ENCODE peak calls at places on chromosome 21, in four cellular contexts. One of them, this sample, is unnamed.

GRCh38 chr21:44927259-44927586 is 6.5 kb upstream of the ITGB2 start:
- DNase-seq in GM23338: no peak
- DNase-seq in AG04450: no peak
- DNase-seq in pancreas: no peak
- DNase-seq in this sample: no peak

GRCh38 chr21:35046223-35046690 is 2.8 kb downstream of the RUNX1 start:
- DNase-seq in GM23338: no peak
- DNase-seq in AG04450: no peak
- DNase-seq in pancreas: no peak
- DNase-seq in this sample: no peak

GRCh38 chr21:38351961-38352521 is 95.2 kb downstream of the KCNJ15 start:
- DNase-seq in GM23338: peak
- DNase-seq in AG04450: peak
- DNase-seq in pancreas: no peak
- DNase-seq in this sample: no peak

GRCh38 chr21:29753216-29753615 is 186.6 kb downstream of the GRIK1 start:
- DNase-seq in GM23338: no peak
- DNase-seq in AG04450: no peak
- DNase-seq in pancreas: no peak
- DNase-seq in this sample: no peak

GRCh38 chr21:22201669-22202068 is 1203.5 kb downstream of the NCAM2 start:
- DNase-seq in GM23338: no peak
- DNase-seq in AG04450: no peak
- DNase-seq in pancreas: no peak
- DNase-seq in this sample: no peak

GRCh38 chr21:45970674-45971486 is 10.7 kb upstream of the COL6A1 start:
- DNase-seq in GM23338: peak
- DNase-seq in AG04450: no peak
- DNase-seq in pancreas: peak
- DNase-seq in this sample: peak

GRCh38 chr21:45580181-45580575 is 37.9 kb upstream of the SLC19A1 start:
- DNase-seq in GM23338: no peak
- DNase-seq in AG04450: no peak
- DNase-seq in pancreas: no peak
- DNase-seq in this sample: peak

GRCh38 chr21:35226302-35226701 is 177.2 kb upstream of the RUNX1 start:
- DNase-seq in GM23338: no peak
- DNase-seq in AG04450: no peak
- DNase-seq in pancreas: no peak
- DNase-seq in this sample: no peak

GRCh38 chr21:35346697-35347096 is 297.6 kb upstream of the RUNX1 start:
- DNase-seq in GM23338: no peak
- DNase-seq in AG04450: no peak
- DNase-seq in pancreas: no peak
- DNase-seq in this sample: no peak

GRCh38 chr21:37878946-37879660 is 37.2 kb downstream of the KCNJ6 start:
- DNase-seq in GM23338: no peak
- DNase-seq in AG04450: peak
- DNase-seq in pancreas: no peak
- DNase-seq in this sample: no peak

GRCh38 chr21:29335720-29336119 is 37.0 kb downstream of the BACH1 start:
- DNase-seq in GM23338: no peak
- DNase-seq in AG04450: no peak
- DNase-seq in pancreas: no peak
- DNase-seq in this sample: no peak

GRCh38 chr21:45427331-45428271 is 22.6 kb downstream of the COL18A1 start:
- DNase-seq in GM23338: peak
- DNase-seq in AG04450: peak
- DNase-seq in pancreas: peak
- DNase-seq in this sample: peak

GRCh38 chr21:36541721-36542139 is 61.8 kb upstream of the CLDN14 start:
- DNase-seq in GM23338: no peak
- DNase-seq in AG04450: no peak
- DNase-seq in pancreas: no peak
- DNase-seq in this sample: no peak

GRCh38 chr21:43906585-43907370 is 41.8 kb downstream of the AGPAT3 start:
- DNase-seq in GM23338: no peak
- DNase-seq in AG04450: no peak
- DNase-seq in pancreas: no peak
- DNase-seq in this sample: no peak

GRCh38 chr21:38434913-38435533 is 63.3 kb downstream of the ERG start:
- DNase-seq in GM23338: no peak
- DNase-seq in AG04450: peak
- DNase-seq in pancreas: no peak
- DNase-seq in this sample: no peak

GRCh38 chr21:14376854-14377253 is 6.1 kb downstream of the HSPA13 start:
- DNase-seq in GM23338: peak
- DNase-seq in AG04450: no peak
- DNase-seq in pancreas: no peak
- DNase-seq in this sample: no peak

GRCh38 chr21:28485301-28486022 is 507.2 kb downstream of the LTN1 start:
- DNase-seq in GM23338: no peak
- DNase-seq in AG04450: peak
- DNase-seq in pancreas: no peak
- DNase-seq in this sample: no peak

GRCh38 chr21:38455403-38455802 is 42.9 kb downstream of the ERG start:
- DNase-seq in GM23338: no peak
- DNase-seq in AG04450: no peak
- DNase-seq in pancreas: no peak
- DNase-seq in this sample: no peak

GRCh38 chr21:43355925-43356289 is 71.0 kb downstream of the SIK1 start:
- DNase-seq in GM23338: no peak
- DNase-seq in AG04450: no peak
- DNase-seq in pancreas: peak
- DNase-seq in this sample: no peak

GRCh38 chr21:46121286-46122221 is 23.6 kb downstream of the COL6A2 start:
- DNase-seq in GM23338: no peak
- DNase-seq in AG04450: no peak
- DNase-seq in pancreas: peak
- DNase-seq in this sample: peak

GRCh38 chr21:37257526-37257966 is 9.6 kb downstream of the VPS26C start:
- DNase-seq in GM23338: peak
- DNase-seq in AG04450: no peak
- DNase-seq in pancreas: no peak
- DNase-seq in this sample: peak

GRCh38 chr21:43994085-43994484 is 18.0 kb upstream of the TRAPPC10 start:
- DNase-seq in GM23338: no peak
- DNase-seq in AG04450: no peak
- DNase-seq in pancreas: no peak
- DNase-seq in this sample: no peak

GRCh38 chr21:45575993-45576837 is 34.0 kb upstream of the SLC19A1 start:
- DNase-seq in GM23338: no peak
- DNase-seq in AG04450: no peak
- DNase-seq in pancreas: peak
- DNase-seq in this sample: peak

GRCh38 chr21:28936036-28936435 is 56.6 kb downstream of the LTN1 start:
- DNase-seq in GM23338: no peak
- DNase-seq in AG04450: no peak
- DNase-seq in pancreas: no peak
- DNase-seq in this sample: no peak

GRCh38 chr21:29300547-29301138 is 1.9 kb downstream of the BACH1 start:
- DNase-seq in GM23338: no peak
- DNase-seq in AG04450: no peak
- DNase-seq in pancreas: no peak
- DNase-seq in this sample: no peak

GRCh38 chr21:27001526-27001925 is 34.6 kb upstream of the ADAMTS5 start:
- DNase-seq in GM23338: no peak
- DNase-seq in AG04450: no peak
- DNase-seq in pancreas: no peak
- DNase-seq in this sample: no peak

GRCh38 chr21:44874497-44875331 is 1.2 kb upstream of the PTTG1IP start:
- DNase-seq in GM23338: peak
- DNase-seq in AG04450: no peak
- DNase-seq in pancreas: peak
- DNase-seq in this sample: peak

GRCh38 chr21:30234643-30235042 is 18.7 kb upstream of the CLDN8 start:
- DNase-seq in GM23338: no peak
- DNase-seq in AG04450: no peak
- DNase-seq in pancreas: no peak
- DNase-seq in this sample: no peak

GRCh38 chr21:36320421-36321324 is 676 bp downstream of the MORC3 start:
- DNase-seq in GM23338: peak
- DNase-seq in AG04450: peak
- DNase-seq in pancreas: peak
- DNase-seq in this sample: peak

GRCh38 chr21:44441581-44442265 is 13.6 kb upstream of the LRRC3 start:
- DNase-seq in GM23338: no peak
- DNase-seq in AG04450: no peak
- DNase-seq in pancreas: no peak
- DNase-seq in this sample: no peak

DNA sequence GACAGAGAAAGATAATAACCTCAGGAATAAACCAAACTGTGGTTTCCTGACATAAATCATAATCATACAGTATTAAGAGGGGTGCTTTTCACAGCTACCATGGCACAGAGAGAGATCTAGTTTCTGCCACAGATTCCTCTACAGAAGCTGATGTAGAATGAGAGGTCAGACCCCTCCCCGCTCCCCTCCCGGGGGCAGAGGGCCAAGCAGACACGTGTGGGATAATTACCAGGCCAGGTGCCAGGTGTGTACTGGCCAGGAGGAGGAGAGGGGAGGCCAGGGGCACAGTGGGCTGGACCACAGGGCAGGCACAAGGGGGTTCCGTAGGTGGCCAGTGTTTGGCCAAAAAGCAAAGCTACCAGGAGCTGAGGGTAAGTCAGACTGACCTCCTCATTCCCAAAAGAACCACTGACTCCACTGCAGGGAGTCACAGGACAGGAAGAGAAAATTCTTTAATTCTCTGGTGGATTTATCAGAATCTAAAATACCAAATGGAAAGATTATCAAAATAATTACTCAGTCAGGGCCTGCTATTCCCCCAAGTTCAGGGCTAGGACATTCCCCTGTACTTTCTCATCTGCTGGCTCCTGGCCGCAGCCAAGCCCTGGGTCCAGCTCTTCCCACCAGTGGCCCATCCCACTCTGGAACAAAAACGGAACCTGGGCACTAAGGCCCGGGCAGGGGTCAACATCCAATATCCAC is 30.0 kb downstream of the C2CD2 start:
- DNase-seq in GM23338: no peak
- DNase-seq in AG04450: no peak
- DNase-seq in pancreas: no peak
- DNase-seq in this sample: peak
- H3K4me3 ChIP-seq in GM23338: no peak
- H3K4me3 ChIP-seq in AG04450: no peak
- H3K4me3 ChIP-seq in pancreas: no peak
- H3K4me3 ChIP-seq in this sample: peak

GRCh38 chr21:34018185-34018584 is 55.2 kb upstream of the MRPS6 start:
- DNase-seq in GM23338: no peak
- DNase-seq in AG04450: no peak
- DNase-seq in pancreas: no peak
- DNase-seq in this sample: no peak
- H3K27ac ChIP-seq in GM23338: no peak
- H3K27ac ChIP-seq in AG04450: no peak
- H3K27ac ChIP-seq in pancreas: no peak
- H3K27ac ChIP-seq in this sample: no peak

GRCh38 chr21:31945576-31945975 is 72.8 kb downstream of the HUNK start:
- DNase-seq in GM23338: no peak
- DNase-seq in AG04450: peak
- DNase-seq in pancreas: no peak
- DNase-seq in this sample: no peak

GRCh38 chr21:31938330-31939301 is 65.8 kb downstream of the HUNK start:
- DNase-seq in GM23338: no peak
- DNase-seq in AG04450: no peak
- DNase-seq in pancreas: no peak
- DNase-seq in this sample: no peak

GRCh38 chr21:31945116-31945515 is 72.3 kb downstream of the HUNK start:
- DNase-seq in GM23338: no peak
- DNase-seq in AG04450: no peak
- DNase-seq in pancreas: no peak
- DNase-seq in this sample: no peak

GRCh38 chr21:31943586-31943985 is 70.8 kb downstream of the HUNK start:
- DNase-seq in GM23338: no peak
- DNase-seq in AG04450: no peak
- DNase-seq in pancreas: no peak
- DNase-seq in this sample: no peak

DNA sequence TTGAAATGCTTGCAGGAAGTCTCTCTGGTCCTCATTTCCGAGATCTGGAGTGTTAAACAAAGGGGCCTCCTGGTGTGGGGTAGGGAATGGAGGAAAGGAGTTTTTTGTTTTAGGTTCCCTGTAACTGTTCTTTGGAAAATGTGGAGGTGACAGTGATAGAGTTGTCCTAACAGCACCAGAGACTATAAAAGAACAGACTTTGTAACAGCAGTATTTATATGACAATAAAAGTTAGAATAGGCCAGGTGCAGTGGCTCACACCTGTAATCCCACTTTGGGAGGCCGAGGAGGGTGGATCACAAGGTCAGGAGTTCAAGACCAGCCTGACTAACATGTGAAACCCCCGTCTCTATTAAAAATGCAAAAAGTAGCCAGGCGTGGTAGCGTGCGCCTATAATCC is 68.9 kb downstream of the HUNK start:
- DNase-seq in GM23338: no peak
- DNase-seq in AG04450: no peak
- DNase-seq in pancreas: no peak
- DNase-seq in this sample: no peak
- TF ChIP-seq CTCF in GM23338: no peak
- TF ChIP-seq CTCF in AG04450: no peak
- TF ChIP-seq CTCF in pancreas: no peak
- TF ChIP-seq CTCF in this sample: no peak

GRCh38 chr21:39580744-39581143 is 32.0 kb upstream of the B3GALT5 start:
- DNase-seq in GM23338: no peak
- DNase-seq in AG04450: no peak
- DNase-seq in pancreas: no peak
- DNase-seq in this sample: no peak

GRCh38 chr21:39576518-39577128 is 36.1 kb upstream of the B3GALT5 start:
- DNase-seq in GM23338: peak
- DNase-seq in AG04450: no peak
- DNase-seq in pancreas: no peak
- DNase-seq in this sample: no peak

GRCh38 chr21:39582749-39583148 is 30.0 kb upstream of the B3GALT5 start:
- DNase-seq in GM23338: no peak
- DNase-seq in AG04450: no peak
- DNase-seq in pancreas: no peak
- DNase-seq in this sample: no peak

GRCh38 chr21:39579734-39580332 is 32.9 kb upstream of the B3GALT5 start:
- DNase-seq in GM23338: peak
- DNase-seq in AG04450: no peak
- DNase-seq in pancreas: no peak
- DNase-seq in this sample: no peak

DNA sequence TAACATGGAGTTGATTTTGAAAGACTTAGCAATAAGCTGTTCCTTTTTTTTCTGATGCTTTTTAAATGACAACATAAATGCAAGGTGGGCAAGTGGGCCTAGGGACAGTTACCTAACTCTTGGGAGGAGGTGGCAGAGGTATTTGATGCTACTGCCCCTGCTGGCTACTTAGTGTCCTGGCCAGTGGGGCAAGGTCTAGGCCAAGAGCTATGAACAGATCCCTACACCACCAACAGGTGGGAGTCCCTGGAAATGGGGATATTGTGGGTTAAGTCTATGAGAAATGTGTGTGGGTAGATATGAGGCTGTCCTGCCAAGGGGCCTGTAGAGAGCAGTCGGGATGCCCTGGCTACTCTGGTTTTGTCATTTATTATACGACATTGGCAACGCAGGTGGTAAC is 31.3 kb upstream of the B3GALT5 start:
- DNase-seq in GM23338: peak
- DNase-seq in AG04450: no peak
- DNase-seq in pancreas: no peak
- DNase-seq in this sample: no peak
- H3K4me3 ChIP-seq in GM23338: no peak
- H3K4me3 ChIP-seq in AG04450: no peak
- H3K4me3 ChIP-seq in pancreas: no peak
- H3K4me3 ChIP-seq in this sample: no peak

GRCh38 chr21:16117331-16117730 is 387.5 kb downstream of the USP25 start:
- DNase-seq in GM23338: no peak
- DNase-seq in AG04450: no peak
- DNase-seq in pancreas: no peak
- DNase-seq in this sample: no peak
- H3K27ac ChIP-seq in GM23338: no peak
- H3K27ac ChIP-seq in AG04450: no peak
- H3K27ac ChIP-seq in pancreas: no peak
- H3K27ac ChIP-seq in this sample: peak

This sample was measured in left ventricle myocardium inferior.